ENCODE peak calls at places on chromosomes 5 and 9, in five cellular contexts. R is HCT116, E is OCI-LY7, Q is hepatocyte, T is MM.1S. V is an unnamed sample.
A peak's percentile ranks its signal among the peaks of the same experiment; 100 is the strongest.

GRCh38 chr5:78706381-78706780 is 57.8 kb upstream of the LHFPL2 start:
- DNase-seq in R (no peak), E (no peak), Q (no peak), T (no peak), V (no peak)

GRCh38 chr5:145495741-145496140 is 339.4 kb downstream of the PRELID2 start:
- DNase-seq in R (peak; percentile 89), E (no peak), Q (peak; percentile 77), T (no peak), V (no peak)

GRCh38 chr5:41371741-41372140 is 138.7 kb downstream of the PLCXD3 start:
- DNase-seq in R (no peak), E (no peak), Q (no peak), T (no peak), V (no peak)

GRCh38 chr5:89253931-89254330 is 370.9 kb upstream of the MEF2C start:
- DNase-seq in R (no peak), E (no peak), Q (no peak), T (no peak), V (no peak)

GRCh38 chr9:112755059-112755458 is 4.5 kb downstream of the SNX30 start:
- DNase-seq in R (no peak), E (no peak), Q (no peak), T (no peak), V (no peak)

GRCh38 chr9:99565203-99565602 is 256.5 kb upstream of the NR4A3 start:
- DNase-seq in R (no peak), E (no peak), Q (no peak), T (no peak), V (no peak)

GRCh38 chr9:136541179-136541578 is 4.7 kb downstream of the NOTCH1 start:
- DNase-seq in R (no peak), E (no peak), Q (no peak), T (no peak), V (no peak)

GRCh38 chr5:71482132-71482531 is 26.7 kb downstream of the BDP1 start:
- DNase-seq in R (no peak), E (no peak), Q (no peak), T (no peak), V (no peak)

GRCh38 chr5:68243681-68244080 is 28.1 kb downstream of the PIK3R1 start:
- DNase-seq in R (no peak), E (no peak), Q (no peak), T (no peak), V (no peak)

GRCh38 chr5:102760815-102761214 is 5.7 kb downstream of the PAM start:
- DNase-seq in R (no peak), E (no peak), Q (no peak), T (no peak), V (peak; percentile 31)

GRCh38 chr5:37816883-37817282 is 23.0 kb downstream of the GDNF start:
- DNase-seq in R (no peak), E (no peak), Q (no peak), T (no peak), V (peak; percentile 51)

GRCh38 chr9:135586601-135587109 is 25.1 kb downstream of the PAEP start:
- DNase-seq in R (no peak), E (no peak), Q (peak; percentile 3), T (no peak), V (no peak)

GRCh38 chr9:89675403-89675771 is 70.6 kb downstream of the GADD45G start:
- DNase-seq in R (no peak), E (no peak), Q (no peak), T (no peak), V (no peak)

GRCh38 chr5:150624334-150625163 is 15.9 kb upstream of the SYNPO start:
- DNase-seq in R (no peak), E (no peak), Q (peak; percentile 62), T (no peak), V (peak; percentile 76)

GRCh38 chr9:98074119-98074990 is 17.8 kb downstream of the NANS start:
- DNase-seq in R (no peak), E (peak; percentile 63), Q (peak; percentile 75), T (peak; percentile 29), V (peak; percentile 70)

GRCh38 chr5:75335952-75336624 is 932 bp upstream of the HMGCR start:
- DNase-seq in R (peak; percentile 73), E (peak; percentile 44), Q (peak; percentile 79), T (peak; percentile 42), V (no peak)

GRCh38 chr5:180825768-180826525 is 23.3 kb upstream of the MGAT1 start:
- DNase-seq in R (no peak), E (no peak), Q (peak; percentile 51), T (no peak), V (no peak)

GRCh38 chr5:163757344-163757743 is 251.9 kb downstream of the MAT2B start:
- DNase-seq in R (no peak), E (no peak), Q (no peak), T (no peak), V (no peak)

GRCh38 chr5:126093718-126094117 is 329.5 kb upstream of the GRAMD2B start:
- DNase-seq in R (no peak), E (no peak), Q (no peak), T (no peak), V (no peak)

GRCh38 chr5:43106290-43106638 is 14.4 kb upstream of the ZNF131 start:
- DNase-seq in R (no peak), E (no peak), Q (no peak), T (no peak), V (no peak)

GRCh38 chr9:130183133-130183762 is 11.0 kb downstream of the NCS1 start:
- DNase-seq in R (no peak), E (no peak), Q (peak; percentile 62), T (no peak), V (peak; percentile 64)

GRCh38 chr9:37566716-37567115 is 9.5 kb downstream of the FBXO10 start:
- DNase-seq in R (no peak), E (no peak), Q (no peak), T (no peak), V (no peak)
- H3K4me2 ChIP-seq in R (no peak overlapping the region), E (peak overlapping the region; percentile 62), Q (no peak overlapping the region), T (no peak overlapping the region), V (no peak overlapping the region)

GRCh38 chr5:56490971-56491468 is 257.9 kb upstream of the ANKRD55 start:
- DNase-seq in R (peak; percentile 18), E (no peak), Q (peak; percentile 53), T (no peak), V (no peak)
- TF ChIP-seq EZH2phosphoT487 in R (no peak), E (no peak), Q (no peak), T (no peak), V (no peak)

GRCh38 chr9:124771021-124771866 is at the start of gene NR6A1:
- DNase-seq in R (peak; percentile 95), E (peak; percentile 98), Q (peak; percentile 99), T (peak; percentile 97), V (peak; percentile 99)

GRCh38 chr9:124773473-124774130 is 2.5 kb upstream of the NR6A1 start:
- DNase-seq in R (no peak), E (no peak), Q (no peak), T (no peak), V (no peak)

GRCh38 chr9:124770359-124771020 is 621 bp downstream of the NR6A1 start:
- DNase-seq in R (no peak), E (peak; percentile 61), Q (peak; percentile 63), T (peak; percentile 20), V (peak; percentile 78)

GRCh38 chr9:124774131-124774978 is 2.6 kb upstream of the OLFML2A start:
- DNase-seq in R (peak; percentile 73), E (peak; percentile 84), Q (peak; percentile 88), T (peak; percentile 66), V (peak; percentile 88)

GRCh38 chr9:124771867-124772621 is 933 bp upstream of the NR6A1 start:
- DNase-seq in R (peak; percentile 63), E (peak; percentile 68), Q (peak; percentile 86), T (peak; percentile 34), V (peak; percentile 93)
- H3K4me1 ChIP-seq in R (peaks cover 48% of the 10 kb centered on the region), E (peaks cover 41% of the 10 kb centered on the region), Q (no peaks in the 10 kb centered on the region), T (peaks cover 13% of the 10 kb centered on the region), V (peaks cover 17% of the 10 kb centered on the region)

GRCh38 chr5:173715607-173716006 is 99.2 kb upstream of the BOD1 start:
- DNase-seq in R (no peak), E (no peak), Q (no peak), T (no peak), V (no peak)
- H3K4me2 ChIP-seq in R (no peak overlapping the region), E (no peak overlapping the region), Q (no peak overlapping the region), T (no peak overlapping the region), V (no peak overlapping the region)

GRCh38 chr9:70481471-70481870 is 67.0 kb upstream of the KLF9 start:
- DNase-seq in R (no peak), E (no peak), Q (no peak), T (no peak), V (no peak)
- TF ChIP-seq EZH2phosphoT487 in R (no peak), E (no peak), Q (no peak), T (no peak), V (no peak)

GRCh38 chr5:21594566-21594965 is 1258.6 kb downstream of the CDH12 start:
- DNase-seq in R (no peak), E (no peak), Q (no peak), T (no peak), V (no peak)
- H3K4me1 ChIP-seq in R (no peaks in the 10 kb centered on the region), E (no peaks in the 10 kb centered on the region), Q (no peaks in the 10 kb centered on the region), T (no peaks in the 10 kb centered on the region), V (no peaks in the 10 kb centered on the region)

V was measured in neural progenitor cell.